ENCODE peak calls at places on chromosomes 1 and 21, in eight cellular contexts. M is heart right ventricle, N is adrenal gland, H is GM23338, V is cardiac muscle cell, O is uterus, G is prostate gland, D is neural progenitor cell. Z is an unnamed sample.

GRCh38 chr1:85199667-85200366 is 999 bp downstream of the SYDE2 start:
- DNase-seq in M (no peak), N (no peak), H (peak; percentile 28), V (no peak), O (no peak), G (peak; percentile 20), D (no peak), Z (no peak)

GRCh38 chr1:54517536-54517935 is 30.5 kb upstream of the ACOT11 start:
- DNase-seq in M (no peak), N (no peak), H (no peak), V (no peak), O (no peak), G (no peak), D (no peak), Z (no peak)

GRCh38 chr1:243850368-243851128 is 505 bp upstream of the AKT3 start:
- DNase-seq in M (peak; percentile 80), N (peak; percentile 82), H (peak; percentile 90), V (peak; percentile 83), O (peak; percentile 89), G (peak; percentile 84), D (peak; percentile 89), Z (peak; percentile 69)

GRCh38 chr1:58782308-58783089 is 1.3 kb downstream of the JUN start:
- DNase-seq in M (peak; percentile 68), N (peak; percentile 67), H (peak; percentile 64), V (peak; percentile 68), O (peak; percentile 49), G (peak; percentile 49), D (peak; percentile 75), Z (peak; percentile 51)

GRCh38 chr1:241156231-241156965 is 200.6 kb downstream of the RGS7 start:
- DNase-seq in M (no peak), N (peak; percentile 83), H (no peak), V (no peak), O (no peak), G (no peak), D (no peak), Z (no peak)

GRCh38 chr1:229296541-229296941 is 25.6 kb downstream of the RAB4A start:
- DNase-seq in M (no peak), N (no peak), H (no peak), V (peak; percentile 45), O (no peak), G (no peak), D (no peak), Z (no peak)

GRCh38 chr1:2198571-2198970 is 4.0 kb upstream of the FAAP20 start:
- DNase-seq in M (peak; percentile 31), N (no peak), H (no peak), V (no peak), O (no peak), G (peak; percentile 64), D (no peak), Z (peak; percentile 80)

GRCh38 chr1:206011057-206011456 is 7.9 kb upstream of the RAB7B start:
- DNase-seq in M (no peak), N (no peak), H (no peak), V (no peak), O (no peak), G (no peak), D (no peak), Z (no peak)

GRCh38 chr1:220956861-220957605 is 77.8 kb downstream of the HLX start:
- DNase-seq in M (no peak), N (peak; percentile 23), H (no peak), V (peak; percentile 88), O (peak; percentile 14), G (no peak), D (peak; percentile 6), Z (peak; percentile 31)

GRCh38 chr21:39180429-39181019 is 2.7 kb downstream of the PSMG1 start:
- DNase-seq in M (no peak), N (no peak), H (peak; percentile 24), V (peak; percentile 12), O (no peak), G (no peak), D (no peak), Z (no peak)

GRCh38 chr1:33918368-33918767 is 54.5 kb downstream of the HMGB4 start:
- DNase-seq in M (no peak), N (no peak), H (no peak), V (peak; percentile 10), O (no peak), G (no peak), D (no peak), Z (no peak)

GRCh38 chr1:3068400-3069361 is at the start of gene PRDM16:
- DNase-seq in M (no peak), N (no peak), H (peak; percentile 78), V (peak; percentile 41), O (peak; percentile 22), G (peak; percentile 57), D (peak; percentile 89), Z (peak; percentile 70)

GRCh38 chr1:205407970-205408369 is 13.9 kb downstream of the LEMD1 start:
- DNase-seq in M (no peak), N (no peak), H (no peak), V (no peak), O (no peak), G (no peak), D (no peak), Z (no peak)

GRCh38 chr1:66248746-66249145 is 285.2 kb upstream of the SGIP1 start:
- DNase-seq in M (no peak), N (no peak), H (no peak), V (no peak), O (no peak), G (no peak), D (no peak), Z (no peak)

GRCh38 chr1:66248257-66248656 is 285.7 kb upstream of the SGIP1 start:
- DNase-seq in M (no peak), N (no peak), H (no peak), V (no peak), O (no peak), G (no peak), D (no peak), Z (no peak)

GRCh38 chr1:66244429-66244828 is 289.5 kb upstream of the SGIP1 start:
- DNase-seq in M (no peak), N (no peak), H (no peak), V (no peak), O (no peak), G (no peak), D (no peak), Z (no peak)

GRCh38 chr1:66247415-66248208 is 286.3 kb upstream of the SGIP1 start:
- DNase-seq in M (no peak), N (no peak), H (no peak), V (no peak), O (no peak), G (no peak), D (no peak), Z (no peak)

GRCh38 chr1:66246371-66247262 is 287.3 kb upstream of the SGIP1 start:
- DNase-seq in M (no peak), N (no peak), H (no peak), V (peak; percentile 60), O (no peak), G (no peak), D (no peak), Z (no peak)
- H3K4me1 ChIP-seq in M (no peaks in the 10 kb centered on the region), N (no peaks in the 10 kb centered on the region), H (no peaks in the 10 kb centered on the region), V (no peaks in the 10 kb centered on the region), O (no peaks in the 10 kb centered on the region), G (no peaks in the 10 kb centered on the region), D (no peaks in the 10 kb centered on the region), Z (no peaks in the 10 kb centered on the region)

DNA sequence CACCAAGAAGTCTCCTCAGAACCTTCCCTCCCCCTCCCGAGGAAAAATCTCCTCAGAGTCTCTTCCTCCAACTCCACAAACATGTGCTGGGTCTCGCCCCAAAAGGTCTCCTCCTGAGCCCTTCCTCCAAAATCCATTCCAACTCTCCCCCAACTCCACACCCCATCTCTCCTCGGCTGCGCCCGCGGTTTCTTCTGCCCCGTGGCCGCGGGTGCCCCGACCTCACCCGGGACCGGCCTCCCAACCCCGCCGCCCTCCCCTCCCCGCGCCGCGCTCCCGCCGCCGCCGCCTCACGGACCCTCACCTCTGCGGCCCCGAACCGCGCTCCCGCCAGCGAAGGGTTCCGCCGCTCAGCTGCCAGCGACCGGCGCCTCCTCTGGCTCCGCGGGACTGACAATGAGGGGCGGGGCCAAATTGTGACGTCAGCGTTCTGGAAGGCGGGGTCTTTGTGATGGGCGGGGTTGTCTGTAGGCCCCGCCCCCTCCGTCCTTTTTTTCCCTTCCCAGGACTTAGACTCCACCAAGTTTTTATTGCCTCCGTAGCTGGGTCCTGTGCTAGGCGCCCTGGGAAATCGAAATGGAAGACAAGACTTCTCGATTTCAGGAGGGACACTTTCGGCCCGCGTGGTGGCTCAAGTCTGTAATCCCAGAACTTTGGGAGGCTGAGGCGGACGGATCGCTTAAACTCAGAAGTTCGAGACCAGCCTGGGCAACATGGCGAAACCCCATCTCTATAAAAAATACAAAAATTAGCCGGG is at the start of gene LUZP1:
- DNase-seq in M (peak; percentile 92), N (peak; percentile 89), H (peak; percentile 81), V (peak; percentile 93), O (peak; percentile 92), G (peak; percentile 90), D (peak; percentile 94), Z (peak; percentile 96)
- TF ChIP-seq CTCF in M (no peak), N (no peak), H (no peak), V (no peak), O (no peak), G (peak; percentile 6), D (no peak), Z (no peak)

GRCh38 chr1:74467786-74468377 is 44.5 kb downstream of the LRRC53 start:
- DNase-seq in M (no peak), N (no peak), H (peak; percentile 20), V (peak; percentile 48), O (no peak), G (no peak), D (no peak), Z (no peak)

GRCh38 chr1:74470262-74470661 is 42.1 kb downstream of the LRRC53 start:
- DNase-seq in M (no peak), N (no peak), H (no peak), V (peak; percentile 38), O (no peak), G (no peak), D (no peak), Z (no peak)

GRCh38 chr1:74474585-74474984 is 37.8 kb downstream of the LRRC53 start:
- DNase-seq in M (no peak), N (no peak), H (no peak), V (no peak), O (no peak), G (no peak), D (no peak), Z (no peak)

GRCh38 chr1:74468982-74469603 is 43.3 kb downstream of the LRRC53 start:
- DNase-seq in M (no peak), N (no peak), H (peak; percentile 77), V (peak; percentile 51), O (no peak), G (no peak), D (peak; percentile 63), Z (no peak)

DNA sequence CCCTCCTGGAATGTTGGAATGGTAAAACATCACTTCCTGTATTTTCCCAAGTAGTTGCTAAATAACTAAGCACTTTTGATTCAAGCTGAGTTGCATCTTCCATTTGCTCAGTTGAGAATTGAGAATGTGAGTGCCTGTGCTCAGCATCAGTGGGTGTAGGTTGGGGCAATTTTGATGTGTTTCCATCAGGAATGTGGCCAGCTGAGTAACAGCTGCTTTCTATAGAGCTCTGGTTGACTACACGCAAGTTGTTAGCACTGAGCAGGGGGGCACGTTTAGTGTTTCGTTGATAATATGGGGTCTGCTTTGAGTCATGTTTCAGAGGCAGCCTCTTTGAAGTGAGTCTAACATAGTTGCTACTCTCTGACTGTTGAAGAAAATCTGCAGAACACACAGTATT is 41.5 kb downstream of the LRRC53 start:
- DNase-seq in M (no peak), N (no peak), H (peak; percentile 31), V (peak; percentile 17), O (no peak), G (no peak), D (no peak), Z (no peak)
- H3K4me1 ChIP-seq in M (peaks cover 47% of the 10 kb centered on the region), N (no peaks in the 10 kb centered on the region), H (peaks cover 7% of the 10 kb centered on the region), V (peaks cover 43% of the 10 kb centered on the region), O (peaks cover 4% of the 10 kb centered on the region), G (no peaks in the 10 kb centered on the region), D (peaks cover 6% of the 10 kb centered on the region), Z (no peaks in the 10 kb centered on the region)

GRCh38 chr1:202189919-202190715 is 3.5 kb upstream of the LGR6 start:
- DNase-seq in M (no peak), N (no peak), H (no peak), V (no peak), O (no peak), G (no peak), D (no peak), Z (no peak)
- TF ChIP-seq CTCF in M (no peak), N (no peak), H (no peak), V (no peak), O (no peak), G (no peak), D (peak; percentile 27), Z (no peak)

Z was measured in pancreas.